ENCODE peak calls at places on chromosomes 5 and 9, in eight cellular contexts. C is fibroblast of the aortic adventitia; J is HL-60; W is AG04450; F is foreskin fibroblast; G is AG09309; P is CD8-positive, alpha-beta T cell; A is A549. E is an unnamed sample.

GRCh38 chr9:124664143-124664542 is 107.0 kb downstream of the NR6A1 start:
- DNase-seq in J (no peak), C (peak; percentile 40), G (no peak), W (no peak), P (no peak), F (no peak), A (no peak), E (no peak)

GRCh38 chr5:107557051-107557658 is 113.6 kb downstream of the EFNA5 start:
- DNase-seq in F (peak; percentile 74), J (no peak), G (no peak), W (no peak), C (no peak), A (peak; percentile 73), P (no peak), E (peak; percentile 38)

GRCh38 chr9:88577256-88577655 is 42.3 kb downstream of the NXNL2 start:
- DNase-seq in P (no peak), F (no peak), J (no peak), W (no peak), G (no peak), C (no peak), A (no peak), E (no peak)

GRCh38 chr5:16791036-16791705 is 144.9 kb downstream of the MYO10 start:
- DNase-seq in C (peak; percentile 87), W (no peak), P (no peak), A (peak; percentile 64), F (peak; percentile 51), G (no peak), J (peak; percentile 21), E (peak; percentile 77)

GRCh38 chr5:61280766-61281427 is 51.2 kb upstream of the ZSWIM6 start:
- DNase-seq in G (no peak), P (peak; percentile 28), C (no peak), F (no peak), J (no peak), A (no peak), W (no peak), E (no peak)

GRCh38 chr9:128055222-128056040 is 11.7 kb downstream of the NAIF1 start:
- DNase-seq in J (no peak), A (no peak), W (no peak), F (peak; percentile 48), G (no peak), C (peak; percentile 40), P (no peak), E (no peak)

GRCh38 chr5:41637424-41637823 is 127.0 kb upstream of the PLCXD3 start:
- DNase-seq in F (no peak), A (no peak), G (no peak), J (no peak), P (no peak), C (no peak), W (no peak), E (no peak)

GRCh38 chr9:33445941-33446506 is 1.4 kb downstream of the AQP3 start:
- DNase-seq in F (no peak), A (no peak), P (no peak), W (no peak), G (no peak), C (no peak), J (no peak), E (no peak)

GRCh38 chr5:42888771-42889170 is 77.1 kb upstream of the SELENOP start:
- DNase-seq in W (no peak), A (no peak), P (no peak), J (no peak), G (no peak), F (no peak), C (no peak), E (no peak)

GRCh38 chr5:72511371-72512178 is 4.4 kb upstream of the ZNF366 start:
- DNase-seq in F (no peak), G (no peak), J (no peak), C (peak; percentile 68), W (no peak), P (no peak), A (no peak), E (peak; percentile 60)

GRCh38 chr5:145554399-145554798 is 280.7 kb downstream of the PRELID2 start:
- DNase-seq in G (peak; percentile 35), A (no peak), W (no peak), P (no peak), C (peak; percentile 67), F (peak; percentile 14), J (no peak), E (peak; percentile 87)

GRCh38 chr9:36891341-36891811 is 142.7 kb downstream of the PAX5 start:
- DNase-seq in P (no peak), J (no peak), A (no peak), G (no peak), F (no peak), C (no peak), W (no peak), E (no peak)

GRCh38 chr5:55187370-55187769 is 14.4 kb upstream of the CDC20B start:
- DNase-seq in G (no peak), C (no peak), W (no peak), J (no peak), A (peak; percentile 36), P (no peak), F (no peak), E (no peak)

GRCh38 chr5:114363837-114364236 is 2.0 kb downstream of the KCNN2 start:
- DNase-seq in C (peak; percentile 0), F (no peak), J (no peak), P (no peak), A (no peak), G (no peak), W (no peak), E (no peak)

GRCh38 chr9:108272350-108272899 is 583.4 kb downstream of the ACTL7B start:
- DNase-seq in A (peak; percentile 61), P (no peak), C (peak; percentile 73), J (peak; percentile 12), W (peak; percentile 7), G (no peak), F (peak; percentile 50), E (peak; percentile 65)

GRCh38 chr5:122715095-122715494 is 59.8 kb upstream of the SNX2 start:
- DNase-seq in A (peak; percentile 7), P (no peak), J (no peak), W (no peak), G (no peak), C (peak; percentile 48), F (peak; percentile 54), E (no peak)

GRCh38 chr5:2015961-2016360 is 133.2 kb upstream of the IRX4 start:
- DNase-seq in F (no peak), J (no peak), W (no peak), P (no peak), A (no peak), G (no peak), C (no peak), E (no peak)

DNA sequence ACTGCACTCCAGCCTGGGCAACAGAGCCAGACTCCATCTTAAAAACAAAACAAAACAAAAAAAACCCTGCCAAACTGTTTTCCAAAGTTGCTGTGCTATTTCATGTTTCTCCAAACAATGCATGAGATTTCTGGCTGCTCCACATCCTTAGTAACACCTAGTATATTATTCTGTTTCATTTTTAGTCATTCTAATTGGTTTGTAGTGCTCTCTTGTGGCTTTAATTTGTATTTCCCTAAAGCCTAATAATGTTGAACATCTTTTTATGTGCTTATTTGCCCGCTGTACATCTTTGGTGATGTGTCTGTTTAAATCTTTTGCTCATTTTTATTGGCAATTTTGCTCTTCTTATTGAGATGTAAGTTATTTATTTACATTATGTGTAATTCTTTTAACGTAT is 18.4 kb upstream of the TTC1 start:
- DNase-seq in P (no peak), C (peak; percentile 35), J (no peak), W (no peak), G (no peak), A (no peak), F (no peak), E (no peak)
- TF ChIP-seq CTCF in P (no peak), C (peak; percentile 23), J (no peak), W (peak; percentile 31), G (no peak), A (peak; percentile 38), F (no peak), E (no peak)

GRCh38 chr5:140827704-140828401 is at the start of gene PCDHA6:
- DNase-seq in G (no peak), A (no peak), C (no peak), P (no peak), F (no peak), W (no peak), J (no peak), E (no peak)
- H3K4me3 ChIP-seq in G (peak within 1 kb of the TSS; percentile 41), A (no peak within 1 kb of the TSS), C (no peak within 1 kb of the TSS), P (no peak within 1 kb of the TSS), F (no peak within 1 kb of the TSS), W (no peak within 1 kb of the TSS), J (no peak within 1 kb of the TSS), E (no peak within 1 kb of the TSS)

DNA sequence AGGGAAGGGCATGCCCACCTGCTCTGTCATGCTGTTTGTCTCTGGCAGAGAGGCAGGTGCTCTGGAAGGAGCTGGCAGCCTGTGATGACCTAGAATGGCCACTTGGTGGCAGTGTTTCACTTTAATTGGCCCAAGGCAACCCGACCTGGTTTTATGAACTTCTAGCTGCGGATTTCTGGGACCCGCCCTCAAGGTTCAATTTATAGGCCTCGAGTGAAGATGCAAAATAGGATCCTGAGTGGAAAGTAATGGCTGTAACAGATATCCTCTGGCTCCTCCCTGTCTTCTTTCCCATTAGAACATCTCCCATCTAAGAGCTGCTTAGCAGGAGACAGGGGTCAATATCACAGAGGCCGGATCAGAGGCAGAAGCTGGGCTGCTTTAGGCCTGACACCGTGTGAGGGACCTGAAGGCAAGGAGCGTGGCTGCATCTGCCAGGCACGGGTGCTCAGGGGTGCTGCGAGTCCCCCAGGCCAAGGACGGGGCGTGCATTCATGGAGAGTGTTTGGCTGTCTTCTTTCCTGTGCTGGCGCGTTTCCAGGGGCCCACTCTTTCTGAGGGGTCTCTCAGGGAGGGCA is 56.7 kb upstream of the SLC28A3 start:
- DNase-seq in A (peak; percentile 67), W (peak; percentile 38), G (peak; percentile 31), J (peak; percentile 55), C (peak; percentile 72), F (peak; percentile 57), P (peak; percentile 50), E (peak; percentile 79)
- TF ChIP-seq CTCF in A (peak; percentile 86), W (peak; percentile 90), G (peak; percentile 79), J (peak; percentile 82), C (peak; percentile 90), F (peak; percentile 73), P (peak; percentile 79), E (peak; percentile 89)

GRCh38 chr5:134877159-134877558 is 3.0 kb downstream of the TXNDC15 start:
- DNase-seq in A (no peak), G (no peak), J (no peak), W (no peak), P (no peak), C (no peak), F (no peak), E (no peak)

GRCh38 chr5:134873987-134874830 is at the start of gene TXNDC15:
- DNase-seq in F (peak; percentile 86), G (peak; percentile 51), A (peak; percentile 89), P (peak; percentile 80), W (peak; percentile 51), J (peak; percentile 55), C (peak; percentile 83), E (peak; percentile 90)

GRCh38 chr5:134874831-134875655 is 872 bp downstream of the TXNDC15 start:
- DNase-seq in J (no peak), P (no peak), W (peak; percentile 68), F (peak; percentile 81), G (peak; percentile 79), C (peak; percentile 84), A (peak; percentile 75), E (peak; percentile 92)

GRCh38 chr5:134878403-134878802 is 4.2 kb downstream of the TXNDC15 start:
- DNase-seq in A (no peak), C (no peak), F (no peak), G (no peak), W (no peak), P (no peak), J (no peak), E (no peak)

DNA sequence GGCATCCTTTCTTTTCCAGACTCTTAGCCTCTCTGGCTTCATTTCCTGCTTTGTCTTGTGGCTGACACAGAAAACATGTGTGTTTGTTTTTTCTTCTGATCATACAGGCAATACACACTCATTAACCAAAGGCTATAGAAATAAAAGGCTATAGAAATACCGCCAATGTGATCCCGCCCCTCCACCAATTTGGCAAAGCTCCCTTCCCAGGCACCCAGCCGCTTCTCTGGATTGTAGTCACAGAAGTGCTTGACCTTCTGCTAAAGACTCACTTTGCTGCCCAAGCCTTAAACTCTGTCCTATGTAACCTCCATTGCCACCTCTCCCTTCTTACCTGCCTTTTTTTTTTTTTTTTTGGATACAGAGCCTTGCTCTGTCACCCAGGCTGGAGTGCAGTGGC is 5.3 kb downstream of the TXNDC15 start:
- DNase-seq in J (no peak), F (no peak), G (no peak), W (no peak), P (no peak), C (no peak), A (no peak), E (no peak)
- H3K4me3 ChIP-seq in J (no peak overlapping the region), F (no peak overlapping the region), G (no peak overlapping the region), W (no peak overlapping the region), P (no peak overlapping the region), C (no peak overlapping the region), A (no peak overlapping the region), E (no peak overlapping the region)

E was measured in astrocyte of the spinal cord.